ENCODE peak calls at places on chromosomes 16 and 17, in eight cellular contexts. P, C, A, L, Y, V, U and Q are unnamed samples.

GRCh38 chr17:79841369-79842135 is 2.3 kb upstream of the CBX4 start:
- DNase-seq in P (no peak), C (peak), A (no peak), L (no peak), Y (no peak), V (no peak), U (no peak), Q (no peak)

GRCh38 chr17:45240905-45241314 is 19.2 kb downstream of the FMNL1 start:
- DNase-seq in P (no peak), C (peak), A (no peak), L (no peak), Y (no peak), V (no peak), U (no peak), Q (no peak)

GRCh38 chr17:44004761-44005526 is 522 bp downstream of the NAGS start:
- DNase-seq in P (no peak), C (peak), A (peak), L (no peak), Y (no peak), V (no peak), U (no peak), Q (no peak)

GRCh38 chr17:2598166-2598565 is 4.7 kb downstream of the PAFAH1B1 start:
- DNase-seq in P (peak), C (no peak), A (no peak), L (no peak), Y (peak), V (no peak), U (no peak), Q (no peak)

GRCh38 chr16:81513204-81514040 is 68.8 kb downstream of the CMIP start:
- DNase-seq in P (peak), C (peak), A (peak), L (no peak), Y (no peak), V (no peak), U (peak), Q (no peak)

GRCh38 chr17:7887482-7888183 is 956 bp upstream of the CHD3 start:
- DNase-seq in P (peak), C (peak), A (peak), L (peak), Y (peak), V (peak), U (peak), Q (peak)

GRCh38 chr16:84643180-84643583 is 5.1 kb upstream of the KLHL36 start:
- DNase-seq in P (peak), C (no peak), A (no peak), L (no peak), Y (peak), V (peak), U (peak), Q (peak)

GRCh38 chr16:14586637-14587036 is 43.4 kb downstream of the PARN start:
- DNase-seq in P (no peak), C (no peak), A (no peak), L (no peak), Y (no peak), V (no peak), U (no peak), Q (no peak)

GRCh38 chr16:58507195-58507962 is 7.4 kb downstream of the NDRG4 start:
- DNase-seq in P (no peak), C (peak), A (no peak), L (no peak), Y (no peak), V (no peak), U (no peak), Q (no peak)

GRCh38 chr17:50902768-50903353 is 36.7 kb upstream of the TOB1 start:
- DNase-seq in P (no peak), C (no peak), A (no peak), L (no peak), Y (no peak), V (no peak), U (no peak), Q (no peak)

GRCh38 chr17:50906443-50906842 is 40.3 kb upstream of the TOB1 start:
- DNase-seq in P (no peak), C (no peak), A (no peak), L (no peak), Y (no peak), V (no peak), U (no peak), Q (no peak)

GRCh38 chr17:50908140-50908859 is 42.1 kb upstream of the TOB1 start:
- DNase-seq in P (no peak), C (no peak), A (no peak), L (no peak), Y (no peak), V (no peak), U (no peak), Q (no peak)

GRCh38 chr17:50903604-50904521 is 37.7 kb upstream of the TOB1 start:
- DNase-seq in P (peak), C (no peak), A (no peak), L (no peak), Y (no peak), V (no peak), U (no peak), Q (no peak)

DNA sequence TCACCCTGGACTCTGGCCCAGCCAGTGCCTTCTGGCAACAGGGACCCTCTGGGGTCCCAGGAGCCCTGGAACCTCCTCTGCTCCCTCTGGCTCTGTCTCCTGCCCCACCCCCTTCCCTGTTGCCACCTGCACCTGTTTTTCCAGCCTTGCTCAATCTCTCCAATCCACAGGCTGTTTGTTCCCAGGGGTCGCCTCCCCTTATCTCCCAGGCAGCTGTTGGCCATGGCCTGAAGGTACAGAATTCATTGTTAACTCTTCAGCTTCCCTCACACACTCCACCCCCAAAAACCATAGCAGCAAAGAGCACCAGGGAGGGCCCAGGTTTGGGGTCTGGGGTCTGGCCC is 39.3 kb upstream of the TOB1 start:
- DNase-seq in P (no peak), C (peak), A (no peak), L (no peak), Y (no peak), V (no peak), U (no peak), Q (no peak)
- H3K4me3 ChIP-seq in P (no peak), C (no peak), A (no peak), L (no peak), Y (no peak), V (no peak), U (no peak), Q (no peak)

DNA sequence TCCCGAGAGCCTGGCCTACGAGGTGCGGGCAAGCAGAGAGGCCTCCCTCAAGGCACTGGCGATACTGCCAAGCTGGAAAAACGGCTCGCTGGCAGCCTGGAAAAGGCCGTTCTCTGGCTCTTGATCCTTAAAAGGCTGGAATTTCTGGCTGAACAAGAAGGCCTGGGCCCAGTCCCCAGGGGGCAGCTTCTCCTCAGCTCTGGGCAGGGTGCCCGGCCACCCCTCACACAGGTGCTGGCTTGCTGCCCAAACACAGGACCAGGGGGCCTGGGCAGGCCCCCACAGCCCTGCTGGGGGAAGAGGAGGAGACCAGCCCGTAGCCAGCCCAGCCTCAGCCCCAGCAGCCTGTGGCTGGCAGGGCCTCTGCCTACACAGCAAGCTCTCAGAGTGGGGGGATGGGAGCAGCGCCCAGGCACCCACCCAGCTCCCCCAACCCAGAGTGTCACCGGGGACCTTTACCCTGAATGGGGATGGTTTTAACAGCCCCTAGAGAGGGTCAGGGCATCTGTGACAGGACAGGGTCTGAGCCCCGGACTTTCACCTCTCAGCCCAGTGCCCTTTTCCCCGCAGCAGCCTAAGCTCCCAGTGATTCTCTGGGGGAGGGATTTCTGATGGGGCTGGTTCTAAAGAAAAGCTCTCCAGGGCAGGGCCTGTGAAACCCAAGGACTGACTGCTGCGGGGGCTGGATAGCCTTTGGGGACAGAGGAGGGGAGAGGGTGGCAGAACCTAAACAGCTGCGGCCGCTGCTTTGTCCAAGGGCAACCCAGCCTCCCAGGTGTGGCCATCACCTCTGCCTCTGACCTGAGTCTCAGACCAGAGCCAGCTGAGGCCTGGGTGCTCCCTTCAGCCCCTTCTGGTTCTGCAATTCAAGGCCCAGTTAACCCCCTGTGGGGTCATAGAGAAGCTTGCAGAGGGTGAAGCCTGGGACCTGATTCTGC is 38.6 kb upstream of the TOB1 start:
- DNase-seq in P (no peak), C (no peak), A (no peak), L (no peak), Y (no peak), V (peak), U (peak), Q (no peak)
- TF ChIP-seq CTCF in P (no peak), C (no peak), A (no peak), L (no peak), Y (no peak), V (no peak), U (no peak), Q (no peak)

GRCh38 chr17:64081802-64082799 is 47.8 kb downstream of the ERN1 start:
- DNase-seq in P (peak), C (no peak), A (no peak), L (peak), Y (peak), V (no peak), U (no peak), Q (peak)
- H3K4me3 ChIP-seq in P (no peak), C (no peak), A (no peak), L (no peak), Y (no peak), V (no peak), U (no peak), Q (no peak)

DNA sequence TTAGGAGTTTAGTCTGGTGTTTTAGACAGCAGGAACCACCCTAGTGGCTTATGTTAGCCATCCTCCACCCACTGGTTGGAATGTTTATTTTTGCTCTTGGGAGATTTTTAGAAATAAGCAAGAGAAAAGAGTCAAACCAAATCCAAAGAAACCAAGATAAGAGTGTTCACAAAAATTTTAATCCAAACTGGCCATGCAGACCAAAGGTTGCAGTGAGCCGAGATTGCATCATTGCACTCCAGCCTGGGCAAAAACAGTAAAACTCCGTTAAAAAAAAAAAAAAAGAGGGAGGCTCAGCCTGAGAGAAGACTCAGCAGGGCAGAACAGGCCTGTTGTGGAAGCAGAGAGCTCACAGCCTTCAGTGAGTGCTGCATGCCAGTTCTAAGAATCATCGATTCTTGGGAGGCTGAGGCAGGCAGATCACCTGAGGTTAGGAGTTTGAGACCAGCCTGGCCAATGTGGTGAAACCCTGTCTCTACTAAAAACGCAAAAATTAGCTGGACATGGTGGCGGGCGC is 12.2 kb upstream of the C16orf54 start:
- DNase-seq in P (peak), C (no peak), A (no peak), L (no peak), Y (peak), V (no peak), U (no peak), Q (peak)
- TF ChIP-seq CTCF in P (peak), C (peak), A (peak), L (no peak), Y (peak), V (no peak), U (no peak), Q (peak)